ENCODE peak calls at places on chromosome 15, in five cellular contexts. K, V, C, B and I are unnamed samples.

GRCh38 chr15:78789615-78790014 is 21.6 kb downstream of the ADAMTS7 start:
- DNase-seq in C (no peak), V (no peak), B (no peak), K (no peak), I (no peak)

GRCh38 chr15:59160880-59161593 is 45.6 kb upstream of the LDHAL6B start:
- DNase-seq in K (peak; percentile 61), C (peak; percentile 49), V (no peak), B (peak; percentile 63), I (peak; percentile 70)

GRCh38 chr15:75203017-75203907 is 1.6 kb downstream of the C15orf39 start:
- DNase-seq in C (peak; percentile 24), V (peak; percentile 45), B (peak; percentile 27), K (peak; percentile 15), I (peak; percentile 52)

GRCh38 chr15:85793641-85794597 is 806 bp downstream of the KLHL25 start:
- DNase-seq in V (peak; percentile 61), K (peak; percentile 77), C (peak; percentile 9), B (no peak), I (peak; percentile 73)

GRCh38 chr15:37771462-37771861 is 163.0 kb upstream of the TMCO5A start:
- DNase-seq in B (no peak), V (no peak), K (no peak), C (peak; percentile 64), I (no peak)

GRCh38 chr15:32669870-32670623 is 28.5 kb downstream of the SCG5 start:
- DNase-seq in K (peak; percentile 17), V (peak; percentile 95), C (peak; percentile 43), B (no peak), I (no peak)

GRCh38 chr15:91561371-91562100 is 292.0 kb upstream of the SLCO3A1 start:
- DNase-seq in K (peak; percentile 3), B (no peak), V (peak; percentile 14), C (peak; percentile 76), I (no peak)

GRCh38 chr15:37107071-37107753 is 6.9 kb upstream of the MEIS2 start:
- DNase-seq in K (no peak), V (no peak), B (no peak), C (no peak), I (no peak)

GRCh38 chr15:31128919-31129768 is 27.6 kb upstream of the TRPM1 start:
- DNase-seq in V (peak; percentile 85), C (peak; percentile 58), K (peak; percentile 74), B (peak; percentile 59), I (peak; percentile 89)

GRCh38 chr15:59243622-59244021 is 37.0 kb downstream of the LDHAL6B start:
- DNase-seq in C (no peak), V (no peak), B (no peak), K (no peak), I (no peak)

GRCh38 chr15:39275066-39275465 is 305.8 kb upstream of the THBS1 start:
- DNase-seq in V (no peak), B (no peak), C (no peak), K (no peak), I (no peak)

GRCh38 chr15:38991126-38991525 is 426.5 kb upstream of the RASGRP1 start:
- DNase-seq in C (peak; percentile 58), B (peak; percentile 9), K (peak; percentile 58), V (peak; percentile 52), I (peak; percentile 41)

GRCh38 chr15:91476861-91477260 is 376.6 kb upstream of the SLCO3A1 start:
- DNase-seq in K (no peak), C (no peak), V (no peak), B (peak; percentile 45), I (no peak)

DNA sequence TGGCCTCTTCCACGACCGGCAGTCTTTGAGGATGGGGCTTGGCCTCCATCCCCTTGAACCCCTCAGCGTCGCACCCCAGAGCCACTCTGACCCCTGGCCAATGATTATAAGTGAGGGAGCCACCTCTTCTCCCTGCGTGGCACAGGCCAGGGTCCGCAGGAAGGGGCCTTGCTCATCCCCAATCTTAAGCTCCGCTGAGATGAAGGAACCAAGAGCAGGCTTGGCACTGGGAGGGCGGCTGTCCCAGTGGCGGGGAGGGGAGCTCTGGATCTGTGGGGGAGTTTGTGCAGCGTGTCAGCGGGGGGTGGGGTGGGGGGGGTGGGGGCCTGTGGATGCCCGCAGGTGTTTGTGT is 13.8 kb upstream of the ADPGK start:
- DNase-seq in B (no peak), V (no peak), K (no peak), C (no peak), I (no peak)
- H3K9ac ChIP-seq in B (peak overlapping the region; percentile 59), V (peak overlapping the region; percentile 82), K (no peak overlapping the region), C (peak overlapping the region; percentile 15), I (no peak overlapping the region)

DNA sequence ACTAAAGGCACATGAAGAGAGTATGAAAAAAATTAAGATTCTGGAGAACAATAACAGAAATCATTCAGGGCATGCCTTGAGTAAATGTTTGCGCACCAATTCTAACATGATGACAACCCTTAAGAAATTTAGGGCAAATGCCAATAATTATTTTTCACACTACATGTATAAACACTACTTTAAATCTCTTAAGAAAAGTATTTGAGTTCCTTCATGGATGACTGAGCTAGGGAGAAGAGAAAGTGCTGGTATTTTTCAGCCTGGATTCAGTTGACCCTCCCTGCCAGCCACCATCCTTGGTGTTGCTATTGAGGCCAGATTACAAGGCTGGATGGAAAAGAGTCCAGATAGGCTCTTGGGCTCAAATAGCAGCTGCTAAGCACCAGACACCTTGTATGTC is 8.0 kb upstream of the EID1 start:
- DNase-seq in C (no peak), B (no peak), K (peak; percentile 39), V (no peak), I (no peak)
- H3K9ac ChIP-seq in C (peak overlapping the region; percentile 46), B (no peak overlapping the region), K (no peak overlapping the region), V (no peak overlapping the region), I (no peak overlapping the region)

DNA sequence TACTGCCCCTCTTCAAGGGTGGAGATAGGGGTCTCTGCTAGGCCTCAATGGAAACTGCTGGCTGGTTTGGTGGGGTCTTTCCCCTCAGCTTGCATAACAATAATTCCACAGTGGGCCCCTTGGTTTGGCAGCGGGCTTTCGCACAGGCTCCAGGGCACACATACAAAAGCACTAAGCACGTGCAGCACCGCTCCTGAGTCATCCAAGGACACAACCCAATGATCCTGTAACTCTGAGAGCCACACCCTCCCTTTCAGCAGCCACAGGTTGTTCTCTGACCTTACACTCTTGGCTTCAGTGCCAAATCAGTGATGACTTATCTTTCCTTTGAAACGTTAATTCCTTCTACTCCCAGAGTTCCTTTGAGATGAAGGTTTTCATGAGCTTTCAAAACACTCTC is 41.7 kb downstream of the DAPK2 start:
- DNase-seq in B (peak; percentile 46), C (peak; percentile 87), K (no peak), V (no peak), I (no peak)
- H3K9ac ChIP-seq in B (no peak overlapping the region), C (no peak overlapping the region), K (no peak overlapping the region), V (no peak overlapping the region), I (no peak overlapping the region)

GRCh38 chr15:45891766-45892165 is 256.9 kb downstream of the SQOR start:
- DNase-seq in V (no peak), B (no peak), K (no peak), C (no peak), I (no peak)

GRCh38 chr15:45884755-45885445 is 250.1 kb downstream of the SQOR start:
- DNase-seq in V (no peak), K (no peak), C (no peak), B (no peak), I (no peak)

GRCh38 chr15:45884289-45884688 is 249.5 kb downstream of the SQOR start:
- DNase-seq in V (no peak), B (no peak), K (no peak), C (no peak), I (peak; percentile 14)

GRCh38 chr15:45885801-45886200 is 251.0 kb downstream of the SQOR start:
- DNase-seq in V (no peak), B (no peak), C (no peak), K (no peak), I (no peak)
- H3K9ac ChIP-seq in V (no peak overlapping the region), B (no peak overlapping the region), C (no peak overlapping the region), K (no peak overlapping the region), I (no peak overlapping the region)

DNA sequence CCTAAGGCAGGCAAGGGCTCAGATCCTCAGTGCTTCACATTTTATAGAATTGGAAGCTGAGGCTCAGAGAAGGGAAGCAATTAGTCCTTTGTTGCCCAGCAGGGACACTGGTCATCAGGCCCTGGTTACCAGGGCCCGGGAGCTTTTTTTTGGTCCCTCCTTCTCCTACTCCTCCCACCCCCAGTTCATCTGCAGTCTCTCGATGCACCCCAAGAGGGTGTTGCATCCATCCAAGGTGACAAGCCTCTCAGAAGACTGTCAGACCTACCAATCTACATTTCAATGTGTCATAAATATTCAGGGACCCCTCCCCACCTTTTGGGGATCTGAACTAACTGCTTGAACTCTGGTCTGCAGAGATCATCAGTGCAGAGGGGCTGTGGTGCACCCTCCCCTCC is 31.9 kb downstream of the RNU5B-1 start:
- DNase-seq in K (peak; percentile 35), B (no peak), C (no peak), V (no peak), I (peak; percentile 58)
- H3K9ac ChIP-seq in K (no peak overlapping the region), B (no peak overlapping the region), C (no peak overlapping the region), V (no peak overlapping the region), I (peak overlapping the region; percentile 60)

GRCh38 chr15:81338422-81339007 is 14.6 kb upstream of the STARD5 start:
- DNase-seq in C (peak; percentile 93), B (no peak), K (no peak), V (peak; percentile 86), I (no peak)
- H3K9ac ChIP-seq in C (no peak overlapping the region), B (no peak overlapping the region), K (no peak overlapping the region), V (no peak overlapping the region), I (no peak overlapping the region)

GRCh38 chr15:35693286-35693685 is 147.3 kb upstream of the DPH6 start:
- DNase-seq in B (no peak), C (no peak), V (peak; percentile 65), K (no peak), I (no peak)
- H3K9ac ChIP-seq in B (no peak overlapping the region), C (no peak overlapping the region), V (peak overlapping the region; percentile 77), K (no peak overlapping the region), I (no peak overlapping the region)

GRCh38 chr15:89673162-89673506 is 6.0 kb downstream of the PLIN1 start:
- DNase-seq in K (peak; percentile 86), C (peak; percentile 30), V (no peak), B (peak; percentile 74), I (peak; percentile 84)
- H3K9ac ChIP-seq in K (no peak overlapping the region), C (no peak overlapping the region), V (peak overlapping the region; percentile 86), B (no peak overlapping the region), I (no peak overlapping the region)

DNA sequence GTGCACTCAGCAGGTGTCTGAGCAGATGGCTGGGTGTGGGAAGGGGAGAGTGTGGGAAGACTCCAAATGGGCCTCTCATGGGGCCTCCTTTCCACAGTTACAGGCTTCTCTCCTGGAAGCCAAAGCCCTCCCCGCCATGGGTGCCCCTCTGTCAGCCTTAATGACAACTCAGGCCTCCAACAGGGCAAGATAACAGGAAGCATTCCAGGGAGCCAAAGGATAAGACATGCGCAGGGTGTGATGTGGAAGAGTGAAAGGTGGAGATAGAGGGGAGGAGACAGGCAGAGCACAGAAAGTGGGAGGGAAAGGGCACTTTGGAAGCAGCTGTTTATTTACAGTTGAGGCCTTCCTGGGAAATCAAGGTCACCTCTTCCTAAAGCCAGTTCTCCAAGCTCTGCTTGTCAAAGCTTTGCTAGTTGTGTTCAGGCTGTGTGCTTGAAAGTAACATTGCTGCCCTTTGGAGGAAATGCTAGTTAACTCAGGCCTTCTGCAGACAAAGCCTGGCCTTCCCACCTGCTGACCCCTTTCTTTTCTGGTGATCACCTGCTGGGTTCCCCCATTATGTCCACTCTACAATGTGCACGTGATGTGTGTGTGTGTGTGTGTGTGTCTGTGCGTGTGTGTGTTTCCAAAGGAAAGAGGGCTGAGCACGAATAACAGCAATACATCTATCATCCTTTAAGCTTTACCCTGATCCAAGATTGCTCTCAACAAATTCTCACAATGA is 35.2 kb upstream of the SMAD3 start:
- DNase-seq in C (no peak), B (peak; percentile 36), K (peak; percentile 84), V (no peak), I (no peak)
- H3K9ac ChIP-seq in C (no peak overlapping the region), B (peak overlapping the region; percentile 3), K (no peak overlapping the region), V (no peak overlapping the region), I (no peak overlapping the region)